ENCODE peak calls at places on chromosomes 16 and 17, in nine cellular contexts. O is lower leg skin; V is IMR-90; G is heart left ventricle; Y is neural progenitor cell; S is astrocyte of the spinal cord; R is PC-3; D is tibial artery; L is CD8-positive, alpha-beta T cell. Z is an unnamed sample.

GRCh38 chr16:71933913-71934696 is 38.8 kb downstream of the IST1 start:
- DNase-seq in O (no peak), Y (peak; percentile 61), G (no peak), R (peak; percentile 38), L (no peak), V (peak; percentile 79), S (peak; percentile 67), D (no peak), Z (no peak)

GRCh38 chr16:81585785-81586184 is 141.2 kb downstream of the CMIP start:
- DNase-seq in O (no peak), S (no peak), V (no peak), D (no peak), L (no peak), Y (peak; percentile 49), G (no peak), R (peak; percentile 25), Z (no peak)

GRCh38 chr17:82859431-82860403 is 19.9 kb upstream of the ZNF750 start:
- DNase-seq in D (no peak), G (no peak), R (peak; percentile 14), S (peak; percentile 61), Y (peak; percentile 46), O (no peak), V (peak; percentile 70), L (peak; percentile 72), Z (peak; percentile 46)

GRCh38 chr16:48628359-48628985 is 18.5 kb upstream of the N4BP1 start:
- DNase-seq in Y (no peak), O (no peak), D (no peak), R (no peak), L (no peak), G (no peak), S (no peak), V (no peak), Z (no peak)

GRCh38 chr17:30234296-30234695 is 1.2 kb downstream of the SLC6A4 start:
- DNase-seq in O (no peak), V (no peak), L (no peak), G (no peak), S (no peak), D (no peak), Y (no peak), R (no peak), Z (no peak)

GRCh38 chr16:78244131-78244899 is 144.9 kb downstream of the WWOX start:
- DNase-seq in S (no peak), R (no peak), Y (peak; percentile 24), V (no peak), G (no peak), D (no peak), L (no peak), O (no peak), Z (no peak)

GRCh38 chr16:20853076-20853597 is 46.8 kb downstream of the REXO5 start:
- DNase-seq in R (no peak), G (no peak), D (no peak), V (no peak), S (no peak), O (no peak), L (no peak), Y (no peak), Z (no peak)

GRCh38 chr17:60231691-60232090 is 81.9 kb downstream of the CA4 start:
- DNase-seq in Y (peak; percentile 68), S (peak; percentile 23), D (no peak), G (no peak), L (no peak), O (no peak), V (peak; percentile 58), R (no peak), Z (no peak)

GRCh38 chr17:38465420-38466345 is 37.4 kb downstream of the ARHGAP23 start:
- DNase-seq in V (peak; percentile 71), S (no peak), O (no peak), D (peak; percentile 81), R (no peak), G (peak; percentile 89), Y (no peak), L (no peak), Z (no peak)

GRCh38 chr17:44012874-44013273 is 1.9 kb downstream of the TMEM101 start:
- DNase-seq in G (no peak), V (no peak), R (no peak), S (no peak), O (no peak), L (no peak), Y (no peak), D (no peak), Z (no peak)

GRCh38 chr17:44235583-44235936 is 16.1 kb upstream of the UBTF start:
- DNase-seq in Y (no peak), V (peak; percentile 73), R (peak; percentile 96), D (no peak), O (no peak), L (no peak), S (peak; percentile 71), G (no peak), Z (no peak)

GRCh38 chr17:66348605-66349165 is 46.3 kb downstream of the PRKCA start:
- DNase-seq in O (no peak), V (peak; percentile 89), Y (no peak), D (no peak), L (no peak), R (peak; percentile 92), S (peak; percentile 88), G (peak; percentile 36), Z (no peak)

GRCh38 chr17:1577657-1578428 is 15.3 kb upstream of the PITPNA start:
- DNase-seq in R (no peak), O (no peak), V (no peak), D (no peak), S (no peak), Y (no peak), G (peak; percentile 49), L (no peak), Z (no peak)

GRCh38 chr17:16927641-16928321 is 44.1 kb downstream of the TNFRSF13B start:
- DNase-seq in L (no peak), D (peak; percentile 12), O (no peak), S (no peak), G (no peak), R (no peak), Y (no peak), V (no peak), Z (no peak)

GRCh38 chr17:78154903-78155811 is 9.0 kb downstream of the C17orf99 start:
- DNase-seq in G (no peak), V (no peak), S (no peak), D (no peak), R (no peak), L (no peak), Y (no peak), O (no peak), Z (no peak)

GRCh38 chr16:85395913-85396878 is 216.9 kb upstream of the GSE1 start:
- DNase-seq in V (peak; percentile 24), G (peak; percentile 58), L (no peak), D (peak; percentile 36), S (no peak), Y (no peak), R (no peak), O (no peak), Z (no peak)

GRCh38 chr16:85853641-85854545 is 45.1 kb upstream of the IRF8 start:
- DNase-seq in S (no peak), O (no peak), D (no peak), G (no peak), Y (no peak), R (no peak), L (peak; percentile 29), V (no peak), Z (no peak)

DNA sequence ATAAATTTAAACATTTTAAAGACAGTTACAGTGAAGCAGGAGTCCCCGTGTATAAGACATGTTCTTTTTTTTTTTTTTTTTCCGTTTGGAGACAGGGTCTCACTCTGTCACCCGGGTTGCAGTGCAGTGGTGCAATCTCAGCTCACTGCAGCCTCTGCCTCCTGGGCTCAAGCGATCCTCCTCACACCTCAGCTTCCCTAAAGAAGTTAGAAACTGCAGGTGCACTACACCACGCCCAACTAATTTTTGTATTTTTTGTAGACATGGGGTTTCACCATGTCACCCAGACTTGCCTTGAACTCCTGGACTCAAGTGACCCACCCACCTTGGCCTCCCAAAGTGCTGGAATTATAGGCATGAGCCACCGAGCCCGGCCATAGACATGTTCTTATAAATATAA is 3.0 kb downstream of the EVI2B start:
- DNase-seq in L (peak; percentile 53), O (no peak), R (no peak), S (no peak), G (no peak), V (no peak), Y (no peak), D (no peak), Z (no peak)
- TF ChIP-seq CTCF in L (no peak), O (no peak), R (no peak), S (no peak), G (no peak), V (no peak), Y (no peak), D (no peak), Z (no peak)

GRCh38 chr16:16871196-16871595 is 492.3 kb downstream of the NPIPA7 start:
- DNase-seq in S (no peak), R (no peak), Y (peak; percentile 18), G (no peak), O (no peak), L (no peak), V (no peak), D (no peak), Z (no peak)
- TF ChIP-seq CTCF in S (no peak), R (no peak), Y (peak; percentile 35), G (no peak), O (no peak), L (no peak), V (no peak), D (no peak), Z (no peak)

DNA sequence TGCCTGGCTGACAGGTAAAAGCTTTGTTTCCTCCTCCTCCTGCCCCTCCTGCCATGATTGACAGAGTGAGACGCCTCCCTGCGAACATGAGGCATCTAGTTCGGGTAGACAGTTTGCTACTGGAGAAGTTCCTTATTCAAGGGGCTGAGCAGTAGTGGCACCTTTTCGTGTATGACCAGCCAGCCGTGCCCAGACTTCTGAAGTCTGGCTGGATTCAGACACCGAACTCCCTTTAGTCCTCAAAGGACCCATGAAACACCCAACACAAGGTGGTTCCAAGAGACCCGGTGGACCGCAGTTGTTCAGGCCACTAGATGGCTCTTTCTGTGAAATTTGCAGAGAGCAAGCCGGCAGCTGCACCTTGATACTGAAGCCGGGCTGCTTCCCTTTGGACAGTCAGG is 192.8 kb downstream of the XYLT1 start:
- DNase-seq in D (no peak), L (peak; percentile 50), G (no peak), Y (peak; percentile 50), O (no peak), R (no peak), V (peak; percentile 7), S (no peak), Z (peak; percentile 25)
- TF ChIP-seq CTCF in D (peak; percentile 24), L (no peak), G (peak; percentile 30), Y (peak; percentile 53), O (no peak), R (no peak), V (peak; percentile 20), S (peak; percentile 52), Z (no peak)

DNA sequence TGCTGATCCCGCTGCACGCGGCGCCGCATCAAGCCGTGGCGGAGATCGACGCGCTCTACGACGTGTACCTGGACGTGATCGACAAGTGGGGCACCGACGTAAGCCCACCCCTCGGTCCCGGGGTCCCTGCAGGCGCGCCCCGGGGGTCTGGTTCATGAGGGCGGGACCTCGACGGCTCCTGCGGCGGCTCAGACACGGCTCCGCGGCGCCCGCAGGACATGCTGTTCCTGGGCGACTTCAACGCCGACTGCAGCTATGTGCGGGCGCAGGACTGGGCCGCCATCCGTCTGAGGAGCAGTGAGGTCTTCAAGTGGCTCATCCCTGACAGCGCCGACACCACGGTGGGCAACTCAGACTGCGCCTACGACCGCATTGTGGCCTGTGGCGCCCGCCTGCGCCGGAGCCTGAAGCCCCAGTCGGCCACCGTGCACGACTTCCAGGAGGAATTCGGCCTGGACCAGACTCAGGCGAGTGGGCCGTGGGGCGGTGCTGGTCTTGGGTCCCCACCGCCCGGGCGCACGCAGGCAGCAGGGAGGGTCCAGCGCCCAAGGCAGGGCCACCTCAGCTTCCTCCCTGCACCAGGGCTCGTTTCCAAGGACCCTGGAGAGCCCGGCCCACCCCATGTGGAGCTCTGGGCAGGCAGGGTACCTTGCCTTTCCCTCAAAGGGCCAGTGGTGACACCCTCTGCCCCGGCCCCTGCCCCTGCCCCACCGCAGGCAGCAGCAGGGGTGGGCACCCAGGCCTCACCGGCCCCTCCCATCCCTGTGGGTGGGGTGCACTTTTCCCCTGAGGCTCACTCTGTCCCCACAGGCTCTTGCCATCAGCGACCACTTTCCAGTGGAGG is 1.5 kb downstream of the DNASE1L2 start:
- DNase-seq in V (no peak), S (no peak), L (no peak), R (no peak), D (no peak), O (no peak), G (no peak), Y (peak; percentile 52), Z (no peak)
- TF ChIP-seq CTCF in V (no peak), S (no peak), L (no peak), R (no peak), D (no peak), O (no peak), G (no peak), Y (no peak), Z (no peak)

Z was measured in activated B cell treated with CpG ODN at 0.5 μM for 24 hours.